ENCODE peak calls at places on chromosome 19, in eight cellular contexts. X is GM18507, C is fibroblast of villous mesenchyme, N is left colon, H is Calu3, W is endodermal cell, B is OCI-M1, P is left ventricle myocardium inferior. M is an unnamed sample.

GRCh38 chr19:51031880-51032225 is 2.9 kb downstream of the KLK12 start:
- DNase-seq in B (no peak), W (no peak), P (no peak), N (no peak), C (no peak), X (no peak), H (no peak), M (no peak)

GRCh38 chr19:1503089-1503924 is 9.5 kb downstream of the ADAMTSL5 start:
- DNase-seq in P (no peak), W (peak; percentile 91), B (peak; percentile 68), N (no peak), C (peak; percentile 49), X (no peak), H (peak; percentile 47), M (peak; percentile 84)

GRCh38 chr19:33409906-33410685 is 36.6 kb downstream of the CEBPG start:
- DNase-seq in P (no peak), H (no peak), X (no peak), B (no peak), C (no peak), W (no peak), N (no peak), M (no peak)

GRCh38 chr19:49997709-49998108 is 27.5 kb downstream of the VRK3 start:
- DNase-seq in X (no peak), W (peak; percentile 81), H (peak; percentile 41), B (peak; percentile 61), N (no peak), P (no peak), C (peak; percentile 23), M (peak; percentile 60)

GRCh38 chr19:4567584-4568071 is 8.1 kb upstream of the SEMA6B start:
- DNase-seq in N (peak; percentile 45), P (peak; percentile 69), X (no peak), B (peak; percentile 89), H (peak; percentile 73), C (peak; percentile 74), W (peak; percentile 98), M (peak; percentile 70)

GRCh38 chr19:6020166-6020967 is 42.4 kb upstream of the RANBP3 start:
- DNase-seq in N (no peak), W (no peak), C (peak; percentile 68), P (no peak), B (no peak), H (no peak), X (no peak), M (peak; percentile 47)

GRCh38 chr19:16052353-16052752 is 23.9 kb upstream of the TPM4 start:
- DNase-seq in H (no peak), P (no peak), X (no peak), C (no peak), N (no peak), B (no peak), W (no peak), M (no peak)

GRCh38 chr19:33293255-33294057 is 8.9 kb downstream of the CEBPA start:
- DNase-seq in P (no peak), W (no peak), B (peak; percentile 71), X (no peak), C (peak; percentile 83), H (no peak), N (peak; percentile 66), M (peak; percentile 72)

GRCh38 chr19:31979362-31979761 is 366.0 kb upstream of the ZNF507 start:
- DNase-seq in H (no peak), P (no peak), B (no peak), N (no peak), C (no peak), W (peak; percentile 25), X (no peak), M (no peak)

GRCh38 chr19:18440421-18440877 is 2.5 kb upstream of the ISYNA1 start:
- DNase-seq in H (peak; percentile 49), X (no peak), W (peak; percentile 80), C (no peak), B (peak; percentile 76), P (peak; percentile 27), N (no peak), M (peak; percentile 69)

GRCh38 chr19:42450314-42450934 is 7.7 kb upstream of the CXCL17 start:
- DNase-seq in B (peak; percentile 93), W (peak; percentile 87), P (peak; percentile 64), N (peak; percentile 86), C (peak; percentile 86), H (peak; percentile 85), X (peak; percentile 65), M (peak; percentile 83)

GRCh38 chr19:57389194-57389729 is 392 bp upstream of the ZNF548 start:
- DNase-seq in H (no peak), P (no peak), W (no peak), N (no peak), B (no peak), X (no peak), C (no peak), M (no peak)

GRCh38 chr19:46970815-46971214 is 48.8 kb upstream of the NPAS1 start:
- DNase-seq in B (no peak), H (no peak), P (peak; percentile 66), W (no peak), X (no peak), C (no peak), N (no peak), M (no peak)

GRCh38 chr19:56170261-56170660 is 5.5 kb upstream of the GALP start:
- DNase-seq in W (no peak), N (no peak), B (no peak), H (peak; percentile 65), P (no peak), X (no peak), C (no peak), M (no peak)

GRCh38 chr19:47540748-47541147 is 25.9 kb upstream of the NAPA start:
- DNase-seq in C (peak; percentile 77), N (no peak), P (no peak), H (no peak), B (peak; percentile 58), X (no peak), W (no peak), M (peak; percentile 20)

GRCh38 chr19:14772467-14772866 is 5.9 kb downstream of the ADGRE2 start:
- DNase-seq in H (no peak), N (no peak), X (no peak), B (no peak), P (no peak), W (no peak), C (no peak), M (no peak)

GRCh38 chr19:35673121-35673804 is 6.9 kb downstream of the UPK1A start:
- DNase-seq in H (peak; percentile 74), W (peak; percentile 92), C (peak; percentile 57), P (peak; percentile 33), B (peak; percentile 41), X (peak; percentile 32), N (no peak), M (no peak)

GRCh38 chr19:2249880-2250764 is 999 bp downstream of the AMH start:
- DNase-seq in P (no peak), B (no peak), H (no peak), X (no peak), W (peak; percentile 64), C (no peak), N (no peak), M (no peak)

GRCh38 chr19:55546822-55547614 is 1.7 kb upstream of the SBK3 start:
- DNase-seq in H (peak; percentile 67), C (peak; percentile 73), P (peak; percentile 85), B (no peak), W (no peak), N (peak; percentile 39), X (no peak), M (peak; percentile 27)

GRCh38 chr19:52307275-52307674 is 10.3 kb downstream of the ZNF480 start:
- DNase-seq in C (peak; percentile 30), N (no peak), X (no peak), W (peak; percentile 74), P (no peak), B (peak; percentile 38), H (no peak), M (no peak)

M was measured in KBM-7.